ENCODE peak calls at places on chromosomes 3 and 15, in nine cellular contexts. C, K, V, U, T, Z, A, M and F are unnamed samples.

GRCh38 chr3:37272743-37273142 is 98.4 kb upstream of the LRRFIP2 start:
- DNase-seq in C (no peak), K (peak), V (no peak), U (no peak), T (no peak), Z (no peak), A (no peak), M (no peak), F (no peak)

GRCh38 chr3:66407281-66408218 is 93.3 kb downstream of the LRIG1 start:
- DNase-seq in C (peak), K (peak), V (peak), U (peak), T (peak), Z (peak), A (peak), M (peak), F (peak)

GRCh38 chr15:45372032-45372995 is 6.0 kb downstream of the GATM start:
- DNase-seq in C (peak), K (peak), V (no peak), U (no peak), T (no peak), Z (no peak), A (no peak), M (no peak), F (no peak)

GRCh38 chr15:52529289-52529929 is 729 bp upstream of the MYO5A start:
- DNase-seq in C (no peak), K (no peak), V (no peak), U (no peak), T (peak), Z (peak), A (no peak), M (no peak), F (no peak)

GRCh38 chr15:80404057-80404718 is at the start of gene ARNT2:
- DNase-seq in C (no peak), K (peak), V (peak), U (no peak), T (peak), Z (peak), A (no peak), M (no peak), F (no peak)

GRCh38 chr3:111936191-111936841 is 42.5 kb upstream of the ABHD10 start:
- DNase-seq in C (peak), K (peak), V (no peak), U (no peak), T (no peak), Z (no peak), A (no peak), M (peak), F (no peak)

GRCh38 chr3:170100937-170101336 is 63.1 kb downstream of the GPR160 start:
- DNase-seq in C (no peak), K (no peak), V (no peak), U (no peak), T (no peak), Z (no peak), A (no peak), M (no peak), F (no peak)

GRCh38 chr3:131819656-131820055 is 215.2 kb downstream of the CPNE4 start:
- DNase-seq in C (no peak), K (no peak), V (no peak), U (no peak), T (no peak), Z (no peak), A (no peak), M (no peak), F (no peak)

GRCh38 chr3:13106308-13106970 is 33.2 kb upstream of the IQSEC1 start:
- DNase-seq in C (peak), K (peak), V (no peak), U (peak), T (no peak), Z (no peak), A (no peak), M (no peak), F (no peak)

GRCh38 chr15:62607643-62608042 is 434.9 kb upstream of the TPM1 start:
- DNase-seq in C (no peak), K (peak), V (no peak), U (no peak), T (no peak), Z (no peak), A (no peak), M (no peak), F (no peak)

GRCh38 chr3:182485306-182485705 is 308.0 kb upstream of the ATP11B start:
- DNase-seq in C (peak), K (no peak), V (no peak), U (no peak), T (no peak), Z (no peak), A (no peak), M (no peak), F (no peak)

GRCh38 chr15:59306520-59307163 is 66.0 kb downstream of the MYO1E start:
- DNase-seq in C (peak), K (peak), V (no peak), U (no peak), T (no peak), Z (no peak), A (no peak), M (no peak), F (no peak)

GRCh38 chr3:42226470-42227425 is 39.2 kb downstream of the CCK start:
- DNase-seq in C (no peak), K (peak), V (no peak), U (no peak), T (no peak), Z (peak), A (no peak), M (no peak), F (no peak)

GRCh38 chr15:57476533-57476975 is 100.2 kb downstream of the CGNL1 start:
- DNase-seq in C (no peak), K (peak), V (no peak), U (peak), T (no peak), Z (no peak), A (no peak), M (no peak), F (no peak)

GRCh38 chr3:45939341-45939771 is 3.9 kb upstream of the CXCR6 start:
- DNase-seq in C (peak), K (peak), V (peak), U (no peak), T (no peak), Z (no peak), A (no peak), M (no peak), F (no peak)

GRCh38 chr3:172666181-172666872 is 44.5 kb downstream of the NCEH1 start:
- DNase-seq in C (no peak), K (peak), V (no peak), U (no peak), T (no peak), Z (peak), A (no peak), M (no peak), F (peak)

GRCh38 chr3:55484191-55484644 is 2.9 kb downstream of the WNT5A start:
- DNase-seq in C (no peak), K (no peak), V (peak), U (no peak), T (no peak), Z (peak), A (no peak), M (no peak), F (no peak)

GRCh38 chr3:55484741-55485207 is 2.3 kb downstream of the WNT5A start:
- DNase-seq in C (peak), K (peak), V (no peak), U (no peak), T (no peak), Z (peak), A (no peak), M (no peak), F (no peak)

GRCh38 chr3:55486857-55487375 is at the start of gene WNT5A:
- DNase-seq in C (peak), K (peak), V (peak), U (no peak), T (peak), Z (peak), A (no peak), M (no peak), F (no peak)

GRCh38 chr3:55486101-55486856 is 827 bp downstream of the WNT5A start:
- DNase-seq in C (peak), K (peak), V (peak), U (no peak), T (peak), Z (peak), A (no peak), M (no peak), F (no peak)

GRCh38 chr3:55485208-55485791 is 1.8 kb downstream of the WNT5A start:
- DNase-seq in C (peak), K (peak), V (peak), U (peak), T (peak), Z (peak), A (no peak), M (no peak), F (no peak)
- TF ChIP-seq EZH2 in C (no peak), K (no peak), V (peak), U (peak), T (no peak), Z (peak), A (no peak), M (no peak), F (no peak)

DNA sequence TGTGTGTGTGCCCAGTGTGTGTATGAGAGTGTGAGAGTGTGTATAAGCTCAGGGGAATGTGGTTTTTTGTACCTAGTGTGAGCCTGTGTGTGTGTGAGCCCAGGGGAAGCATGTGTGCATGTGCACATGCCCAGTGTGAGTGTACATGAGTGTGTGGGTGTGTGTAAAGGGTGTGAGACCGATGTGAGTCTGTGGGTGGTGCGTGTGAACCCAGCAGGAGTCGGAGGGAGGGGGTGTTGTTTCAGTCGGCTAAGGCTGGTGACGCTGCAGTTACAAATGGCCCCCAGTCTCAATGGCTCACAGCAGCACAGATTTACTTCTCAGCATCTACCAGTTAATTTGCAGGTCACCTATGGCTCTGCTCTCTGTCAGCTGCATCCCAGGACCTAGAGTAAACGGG is 20.2 kb upstream of the SLC6A1 start:
- DNase-seq in C (no peak), K (no peak), V (no peak), U (no peak), T (no peak), Z (no peak), A (no peak), M (no peak), F (no peak)
- TF ChIP-seq EZH2 in C (no peak), K (no peak), V (no peak), U (no peak), T (no peak), Z (no peak), A (no peak), M (no peak), F (no peak)

GRCh38 chr15:67826717-67827560 is 1.6 kb downstream of the SKOR1 start:
- DNase-seq in C (no peak), K (no peak), V (peak), U (no peak), T (no peak), Z (peak), A (no peak), M (no peak), F (no peak)
- TF ChIP-seq EZH2 in C (no peak), K (no peak), V (peak), U (no peak), T (no peak), Z (peak), A (no peak), M (no peak), F (no peak)

GRCh38 chr3:147361671-147362420 is 44.5 kb downstream of the ZIC4 start:
- DNase-seq in C (peak), K (peak), V (peak), U (peak), T (peak), Z (peak), A (no peak), M (peak), F (peak)

GRCh38 chr3:147356909-147357733 is 49.2 kb downstream of the ZIC4 start:
- DNase-seq in C (no peak), K (peak), V (peak), U (no peak), T (no peak), Z (peak), A (no peak), M (no peak), F (no peak)

GRCh38 chr3:147360936-147361670 is 45.2 kb downstream of the ZIC4 start:
- DNase-seq in C (no peak), K (peak), V (peak), U (no peak), T (peak), Z (peak), A (no peak), M (no peak), F (peak)

GRCh38 chr3:147358144-147358992 is 48.0 kb downstream of the ZIC4 start:
- DNase-seq in C (no peak), K (no peak), V (no peak), U (no peak), T (no peak), Z (peak), A (no peak), M (no peak), F (no peak)

DNA sequence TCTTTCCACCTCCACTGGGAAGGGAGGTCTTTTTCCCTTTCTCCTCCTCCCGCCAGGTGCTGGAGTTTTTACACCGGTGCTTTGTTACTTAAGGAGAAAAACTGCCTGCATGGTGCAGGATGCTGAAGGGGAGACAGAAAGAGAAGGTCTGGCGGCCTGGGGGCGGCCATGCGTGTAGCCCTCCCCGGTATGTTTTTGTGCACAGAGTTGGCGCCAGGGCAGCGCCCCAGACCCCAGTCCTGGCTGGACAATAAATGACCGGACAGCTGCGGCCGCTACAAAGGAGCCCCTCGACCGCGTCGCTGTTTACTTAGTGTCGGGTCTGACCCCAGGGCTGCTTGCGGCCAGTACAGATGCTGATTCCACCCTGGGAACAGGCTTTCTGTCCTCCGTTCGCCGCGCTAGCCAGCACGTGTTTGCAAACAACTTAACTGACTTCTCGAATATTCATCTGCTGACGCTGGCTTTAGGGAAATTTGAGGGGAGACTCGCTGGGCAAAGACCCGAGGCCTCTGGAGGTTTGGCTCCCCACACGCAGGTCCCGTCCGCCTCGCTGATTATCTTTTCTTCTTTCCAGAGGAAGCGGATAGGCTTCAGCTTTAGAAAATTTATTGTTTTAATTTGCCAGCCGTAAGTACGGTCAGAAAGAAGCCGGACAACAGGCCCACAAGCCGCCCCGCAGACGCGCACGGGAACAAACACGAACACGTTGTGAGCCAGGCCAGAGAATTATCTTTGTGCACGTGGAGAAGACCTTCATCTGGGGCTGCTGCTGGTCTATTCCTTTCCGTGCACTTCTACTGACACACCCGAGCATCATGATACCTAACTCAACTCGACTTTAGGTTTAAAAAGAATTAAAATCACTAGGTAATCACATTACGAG is 46.9 kb downstream of the ZIC4 start:
- DNase-seq in C (no peak), K (no peak), V (peak), U (no peak), T (no peak), Z (peak), A (no peak), M (no peak), F (no peak)
- TF ChIP-seq EZH2 in C (peak), K (no peak), V (peak), U (no peak), T (no peak), Z (peak), A (peak), M (no peak), F (no peak)

DNA sequence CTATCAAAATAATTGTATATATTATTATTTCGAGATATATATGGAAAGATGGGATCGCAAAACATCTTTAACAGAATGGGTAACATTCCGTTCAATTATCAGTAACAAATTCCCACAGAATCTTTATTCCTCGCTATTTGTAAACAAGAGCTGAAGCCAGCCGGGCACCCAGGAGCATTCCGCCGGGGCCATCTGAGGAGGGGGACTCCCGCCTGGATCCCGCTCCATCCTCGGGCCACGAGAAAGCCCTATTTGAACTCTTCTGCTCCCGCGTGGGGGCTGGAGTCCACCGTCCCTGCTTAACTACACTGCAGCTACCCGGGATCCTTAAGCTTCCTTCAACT is 698 bp downstream of the GPR176 start:
- DNase-seq in C (no peak), K (no peak), V (peak), U (no peak), T (no peak), Z (peak), A (no peak), M (no peak), F (no peak)
- TF ChIP-seq EZH2 in C (no peak), K (no peak), V (no peak), U (no peak), T (no peak), Z (no peak), A (no peak), M (no peak), F (no peak)

GRCh38 chr15:76339302-76340197 is 3.0 kb downstream of the ISL2 start:
- DNase-seq in C (no peak), K (peak), V (peak), U (no peak), T (no peak), Z (peak), A (no peak), M (no peak), F (no peak)
- TF ChIP-seq EZH2 in C (no peak), K (peak), V (peak), U (no peak), T (no peak), Z (peak), A (no peak), M (no peak), F (no peak)

GRCh38 chr3:128485283-128486156 is 7.5 kb downstream of the GATA2 start:
- DNase-seq in C (no peak), K (peak), V (no peak), U (no peak), T (no peak), Z (no peak), A (no peak), M (no peak), F (no peak)

GRCh38 chr3:128482857-128483656 is 9.9 kb downstream of the GATA2 start:
- DNase-seq in C (peak), K (peak), V (peak), U (no peak), T (no peak), Z (peak), A (no peak), M (no peak), F (no peak)

GRCh38 chr3:128483657-128484403 is 9.2 kb downstream of the GATA2 start:
- DNase-seq in C (no peak), K (peak), V (peak), U (no peak), T (no peak), Z (peak), A (no peak), M (no peak), F (no peak)

GRCh38 chr3:128486157-128486691 is 6.8 kb downstream of the GATA2 start:
- DNase-seq in C (no peak), K (peak), V (no peak), U (no peak), T (no peak), Z (no peak), A (no peak), M (no peak), F (no peak)

DNA sequence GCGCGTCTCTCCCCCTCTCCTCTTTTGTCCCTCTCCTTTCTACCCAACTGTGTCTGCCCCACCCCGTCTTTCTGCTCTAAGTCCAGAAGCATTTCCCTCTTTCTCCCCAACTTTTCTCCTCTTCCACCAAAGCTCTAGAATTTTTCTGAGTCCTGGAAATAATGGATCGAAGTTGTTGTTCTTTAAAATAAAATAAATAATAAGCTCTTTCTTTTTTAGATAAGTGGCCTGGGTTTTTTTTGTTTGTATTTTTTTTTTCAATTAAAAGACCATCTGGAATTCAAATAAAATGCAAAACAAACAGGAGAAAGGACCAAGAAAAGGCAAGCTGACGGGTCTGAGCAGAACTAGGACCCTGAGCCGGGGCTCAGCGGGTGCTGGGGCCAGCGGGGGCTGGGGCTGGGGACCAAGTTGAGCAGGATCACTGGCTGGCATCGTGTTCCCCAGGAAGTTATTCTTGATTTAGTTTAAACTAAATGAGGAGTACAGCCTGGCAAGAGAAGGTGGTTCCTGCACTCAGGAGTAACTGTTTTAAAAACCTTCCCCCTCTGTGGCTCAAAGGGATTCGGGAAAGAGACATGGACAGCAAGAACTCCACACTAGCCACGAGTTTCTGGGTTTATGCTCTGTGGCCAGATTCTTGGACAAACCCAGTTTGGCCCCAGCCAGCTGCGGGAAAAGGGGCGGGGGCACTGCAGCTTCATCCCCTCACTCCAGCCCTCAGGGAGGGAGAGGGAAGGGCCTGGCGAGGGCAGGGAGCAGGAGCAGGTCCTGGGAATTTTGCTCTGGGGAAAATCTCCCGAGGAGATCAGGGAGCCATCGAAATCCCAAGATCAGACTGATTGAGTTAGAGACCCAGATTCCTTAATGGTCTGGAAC is 8.4 kb downstream of the GATA2 start:
- DNase-seq in C (no peak), K (peak), V (peak), U (no peak), T (no peak), Z (peak), A (no peak), M (no peak), F (no peak)
- TF ChIP-seq EZH2 in C (no peak), K (no peak), V (peak), U (no peak), T (no peak), Z (peak), A (no peak), M (no peak), F (peak)

GRCh38 chr3:120908030-120908802 is at the start of gene STXBP5L:
- DNase-seq in C (peak), K (peak), V (peak), U (peak), T (peak), Z (peak), A (peak), M (peak), F (no peak)
- TF ChIP-seq EZH2 in C (peak), K (no peak), V (no peak), U (no peak), T (no peak), Z (no peak), A (peak), M (no peak), F (no peak)